ENCODE peak calls at places on chromosomes 1 and 21, in four cellular contexts. M, Z, S and R are unnamed samples.

GRCh38 chr1:150881331-150882070 is 5.1 kb upstream of the ARNT start:
- DNase-seq in Z (no peak), S (peak; percentile 98), M (no peak), R (peak; percentile 77)

GRCh38 chr1:26277261-26277661 is 2.6 kb upstream of the SH3BGRL3 start:
- DNase-seq in M (no peak), S (no peak), Z (no peak), R (no peak)

GRCh38 chr1:152047954-152048640 is 11.3 kb upstream of the S100A11 start:
- DNase-seq in M (peak; percentile 89), Z (peak; percentile 52), S (peak; percentile 99), R (peak; percentile 93)

GRCh38 chr1:207316622-207317510 is 4.6 kb upstream of the CD55 start:
- DNase-seq in S (peak; percentile 38), Z (no peak), M (no peak), R (no peak)

GRCh38 chr1:1118893-1119220 is 3.0 kb upstream of the C1orf159 start:
- DNase-seq in M (no peak), Z (no peak), S (no peak), R (no peak)

GRCh38 chr21:37166733-37167132 is 93.7 kb downstream of the TTC3 start:
- DNase-seq in M (peak; percentile 16), S (no peak), Z (no peak), R (no peak)

GRCh38 chr1:60577036-60577435 is 503.5 kb upstream of the C1orf87 start:
- DNase-seq in M (no peak), Z (no peak), S (no peak), R (no peak)

GRCh38 chr1:206663832-206664652 is 20.7 kb upstream of the MAPKAPK2 start:
- DNase-seq in S (peak; percentile 53), M (peak; percentile 86), Z (peak; percentile 57), R (peak; percentile 76)

GRCh38 chr21:21230672-21231071 is 232.5 kb downstream of the NCAM2 start:
- DNase-seq in M (peak; percentile 15), S (no peak), Z (no peak), R (no peak)

GRCh38 chr1:248243204-248243603 is 12.0 kb downstream of the OR2M4 start:
- DNase-seq in M (peak; percentile 51), S (peak; percentile 11), Z (peak; percentile 39), R (peak; percentile 4)

GRCh38 chr21:26437326-26438009 is 135.6 kb downstream of the CYYR1 start:
- DNase-seq in S (no peak), Z (no peak), M (no peak), R (peak; percentile 35)

GRCh38 chr1:79100385-79100784 is 93.9 kb upstream of the ADGRL4 start:
- DNase-seq in M (no peak), S (peak; percentile 78), Z (no peak), R (peak; percentile 68)

GRCh38 chr1:206770531-206771352 is at the start of gene IL19:
- DNase-seq in Z (no peak), S (peak; percentile 30), M (no peak), R (peak; percentile 19)

GRCh38 chr1:36653850-36654249 is 171.1 kb upstream of the CSF3R start:
- DNase-seq in S (peak; percentile 6), M (no peak), Z (no peak), R (peak; percentile 41)

GRCh38 chr1:181090653-181091126 is 2.2 kb downstream of the IER5 start:
- DNase-seq in M (no peak), S (no peak), Z (no peak), R (no peak)

GRCh38 chr1:41799723-41800122 is 119.0 kb downstream of the HIVEP3 start:
- DNase-seq in S (no peak), M (no peak), Z (no peak), R (peak; percentile 27)

GRCh38 chr1:25875154-25875855 is at the start of gene PAQR7:
- DNase-seq in M (peak; percentile 70), Z (peak; percentile 67), S (peak; percentile 62), R (peak; percentile 77)